ENCODE peak calls at places on chromosomes 16 and 17, in ten cellular contexts. One of them, this sample, is unnamed.

GRCh38 chr16:15041260-15042011 is 14.4 kb downstream of the NTAN1 start:
- DNase-seq in cardiac fibroblast: peak
- DNase-seq in HT-29: peak
- DNase-seq in RCC 7860: no peak
- DNase-seq in thoracic aorta: peak
- DNase-seq in MV-4-11: peak
- DNase-seq in activated naive CD8-positive, alpha-beta T cell treated with anti-CD3 and anti-CD28 coated beads, Interleukin-2, amount 50 U/mL, for 24 hours: no peak
- DNase-seq in activated CD4-positive, alpha-beta T cell treated with anti-CD3 and anti-CD28 coated beads, Interleukin-2, amount 50 U/mL, for 1 hour: no peak
- DNase-seq in T1000: no peak
- DNase-seq in NCI-H1105 treated with DMSO at 0.1 percent for 48 hours: no peak
- DNase-seq in this sample: no peak

GRCh38 chr16:30768583-30769181 is 6.6 kb downstream of the RNF40 start:
- DNase-seq in activated naive CD8-positive, alpha-beta T cell treated with anti-CD3 and anti-CD28 coated beads, Interleukin-2, amount 50 U/mL, for 24 hours: no peak
- DNase-seq in activated CD4-positive, alpha-beta T cell treated with anti-CD3 and anti-CD28 coated beads, Interleukin-2, amount 50 U/mL, for 1 hour: no peak
- DNase-seq in HT-29: no peak
- DNase-seq in T1000: no peak
- DNase-seq in MV-4-11: no peak
- DNase-seq in RCC 7860: no peak
- DNase-seq in cardiac fibroblast: no peak
- DNase-seq in thoracic aorta: no peak
- DNase-seq in NCI-H1105 treated with DMSO at 0.1 percent for 48 hours: no peak
- DNase-seq in this sample: no peak

GRCh38 chr16:3101841-3102470 is 2.9 kb upstream of the ZSCAN10 start:
- DNase-seq in activated CD4-positive, alpha-beta T cell treated with anti-CD3 and anti-CD28 coated beads, Interleukin-2, amount 50 U/mL, for 1 hour: no peak
- DNase-seq in T1000: no peak
- DNase-seq in cardiac fibroblast: no peak
- DNase-seq in MV-4-11: peak
- DNase-seq in activated naive CD8-positive, alpha-beta T cell treated with anti-CD3 and anti-CD28 coated beads, Interleukin-2, amount 50 U/mL, for 24 hours: peak
- DNase-seq in NCI-H1105 treated with DMSO at 0.1 percent for 48 hours: no peak
- DNase-seq in HT-29: peak
- DNase-seq in thoracic aorta: no peak
- DNase-seq in RCC 7860: no peak
- DNase-seq in this sample: no peak

GRCh38 chr17:34206569-34206968 is 48.5 kb upstream of the CCL2 start:
- DNase-seq in T1000: no peak
- DNase-seq in activated naive CD8-positive, alpha-beta T cell treated with anti-CD3 and anti-CD28 coated beads, Interleukin-2, amount 50 U/mL, for 24 hours: no peak
- DNase-seq in activated CD4-positive, alpha-beta T cell treated with anti-CD3 and anti-CD28 coated beads, Interleukin-2, amount 50 U/mL, for 1 hour: no peak
- DNase-seq in HT-29: no peak
- DNase-seq in RCC 7860: no peak
- DNase-seq in thoracic aorta: no peak
- DNase-seq in cardiac fibroblast: no peak
- DNase-seq in MV-4-11: no peak
- DNase-seq in NCI-H1105 treated with DMSO at 0.1 percent for 48 hours: no peak
- DNase-seq in this sample: no peak

GRCh38 chr17:58321571-58322525 is 6.7 kb downstream of the TSPOAP1 start:
- DNase-seq in T1000: no peak
- DNase-seq in MV-4-11: no peak
- DNase-seq in activated naive CD8-positive, alpha-beta T cell treated with anti-CD3 and anti-CD28 coated beads, Interleukin-2, amount 50 U/mL, for 24 hours: no peak
- DNase-seq in activated CD4-positive, alpha-beta T cell treated with anti-CD3 and anti-CD28 coated beads, Interleukin-2, amount 50 U/mL, for 1 hour: no peak
- DNase-seq in NCI-H1105 treated with DMSO at 0.1 percent for 48 hours: no peak
- DNase-seq in thoracic aorta: no peak
- DNase-seq in RCC 7860: no peak
- DNase-seq in HT-29: no peak
- DNase-seq in cardiac fibroblast: no peak
- DNase-seq in this sample: no peak

GRCh38 chr17:77083547-77083946 is 57.2 kb upstream of the SEC14L1 start:
- DNase-seq in activated CD4-positive, alpha-beta T cell treated with anti-CD3 and anti-CD28 coated beads, Interleukin-2, amount 50 U/mL, for 1 hour: no peak
- DNase-seq in RCC 7860: no peak
- DNase-seq in thoracic aorta: no peak
- DNase-seq in NCI-H1105 treated with DMSO at 0.1 percent for 48 hours: no peak
- DNase-seq in activated naive CD8-positive, alpha-beta T cell treated with anti-CD3 and anti-CD28 coated beads, Interleukin-2, amount 50 U/mL, for 24 hours: no peak
- DNase-seq in cardiac fibroblast: no peak
- DNase-seq in MV-4-11: no peak
- DNase-seq in HT-29: no peak
- DNase-seq in T1000: no peak
- DNase-seq in this sample: no peak

GRCh38 chr17:80890551-80890930 is 101.1 kb upstream of the CHMP6 start:
- DNase-seq in NCI-H1105 treated with DMSO at 0.1 percent for 48 hours: no peak
- DNase-seq in T1000: no peak
- DNase-seq in HT-29: no peak
- DNase-seq in activated CD4-positive, alpha-beta T cell treated with anti-CD3 and anti-CD28 coated beads, Interleukin-2, amount 50 U/mL, for 1 hour: no peak
- DNase-seq in cardiac fibroblast: no peak
- DNase-seq in thoracic aorta: no peak
- DNase-seq in RCC 7860: no peak
- DNase-seq in MV-4-11: no peak
- DNase-seq in activated naive CD8-positive, alpha-beta T cell treated with anti-CD3 and anti-CD28 coated beads, Interleukin-2, amount 50 U/mL, for 24 hours: no peak
- DNase-seq in this sample: no peak

GRCh38 chr16:48003226-48003907 is 152.4 kb downstream of the ABCC12 start:
- DNase-seq in thoracic aorta: no peak
- DNase-seq in RCC 7860: peak
- DNase-seq in cardiac fibroblast: no peak
- DNase-seq in NCI-H1105 treated with DMSO at 0.1 percent for 48 hours: no peak
- DNase-seq in HT-29: no peak
- DNase-seq in activated CD4-positive, alpha-beta T cell treated with anti-CD3 and anti-CD28 coated beads, Interleukin-2, amount 50 U/mL, for 1 hour: no peak
- DNase-seq in T1000: peak
- DNase-seq in activated naive CD8-positive, alpha-beta T cell treated with anti-CD3 and anti-CD28 coated beads, Interleukin-2, amount 50 U/mL, for 24 hours: no peak
- DNase-seq in MV-4-11: no peak
- DNase-seq in this sample: no peak

GRCh38 chr16:16175296-16175695 is 48.0 kb downstream of the ABCC6 start:
- DNase-seq in activated CD4-positive, alpha-beta T cell treated with anti-CD3 and anti-CD28 coated beads, Interleukin-2, amount 50 U/mL, for 1 hour: no peak
- DNase-seq in RCC 7860: no peak
- DNase-seq in thoracic aorta: no peak
- DNase-seq in HT-29: no peak
- DNase-seq in activated naive CD8-positive, alpha-beta T cell treated with anti-CD3 and anti-CD28 coated beads, Interleukin-2, amount 50 U/mL, for 24 hours: no peak
- DNase-seq in MV-4-11: no peak
- DNase-seq in T1000: no peak
- DNase-seq in NCI-H1105 treated with DMSO at 0.1 percent for 48 hours: no peak
- DNase-seq in cardiac fibroblast: no peak
- DNase-seq in this sample: no peak

GRCh38 chr16:29864205-29864604 is 1.2 kb upstream of the CDIPT start:
- DNase-seq in T1000: no peak
- DNase-seq in MV-4-11: no peak
- DNase-seq in cardiac fibroblast: no peak
- DNase-seq in HT-29: no peak
- DNase-seq in RCC 7860: no peak
- DNase-seq in NCI-H1105 treated with DMSO at 0.1 percent for 48 hours: no peak
- DNase-seq in activated CD4-positive, alpha-beta T cell treated with anti-CD3 and anti-CD28 coated beads, Interleukin-2, amount 50 U/mL, for 1 hour: no peak
- DNase-seq in activated naive CD8-positive, alpha-beta T cell treated with anti-CD3 and anti-CD28 coated beads, Interleukin-2, amount 50 U/mL, for 24 hours: no peak
- DNase-seq in thoracic aorta: no peak
- DNase-seq in this sample: no peak

GRCh38 chr17:46848534-46848933 is 2.8 kb upstream of the WNT9B start:
- DNase-seq in MV-4-11: no peak
- DNase-seq in HT-29: no peak
- DNase-seq in cardiac fibroblast: no peak
- DNase-seq in NCI-H1105 treated with DMSO at 0.1 percent for 48 hours: no peak
- DNase-seq in activated naive CD8-positive, alpha-beta T cell treated with anti-CD3 and anti-CD28 coated beads, Interleukin-2, amount 50 U/mL, for 24 hours: no peak
- DNase-seq in RCC 7860: no peak
- DNase-seq in thoracic aorta: no peak
- DNase-seq in activated CD4-positive, alpha-beta T cell treated with anti-CD3 and anti-CD28 coated beads, Interleukin-2, amount 50 U/mL, for 1 hour: no peak
- DNase-seq in T1000: no peak
- DNase-seq in this sample: no peak

GRCh38 chr17:56172517-56172982 is 19.3 kb downstream of the ANKFN1 start:
- DNase-seq in HT-29: peak
- DNase-seq in NCI-H1105 treated with DMSO at 0.1 percent for 48 hours: no peak
- DNase-seq in cardiac fibroblast: no peak
- DNase-seq in activated CD4-positive, alpha-beta T cell treated with anti-CD3 and anti-CD28 coated beads, Interleukin-2, amount 50 U/mL, for 1 hour: no peak
- DNase-seq in thoracic aorta: no peak
- DNase-seq in RCC 7860: no peak
- DNase-seq in activated naive CD8-positive, alpha-beta T cell treated with anti-CD3 and anti-CD28 coated beads, Interleukin-2, amount 50 U/mL, for 24 hours: no peak
- DNase-seq in MV-4-11: no peak
- DNase-seq in T1000: no peak
- DNase-seq in this sample: no peak

GRCh38 chr17:4142107-4142900 is 526 bp downstream of the ZZEF1 start:
- DNase-seq in NCI-H1105 treated with DMSO at 0.1 percent for 48 hours: no peak
- DNase-seq in RCC 7860: no peak
- DNase-seq in cardiac fibroblast: peak
- DNase-seq in thoracic aorta: no peak
- DNase-seq in MV-4-11: no peak
- DNase-seq in activated CD4-positive, alpha-beta T cell treated with anti-CD3 and anti-CD28 coated beads, Interleukin-2, amount 50 U/mL, for 1 hour: peak
- DNase-seq in T1000: no peak
- DNase-seq in activated naive CD8-positive, alpha-beta T cell treated with anti-CD3 and anti-CD28 coated beads, Interleukin-2, amount 50 U/mL, for 24 hours: peak
- DNase-seq in HT-29: peak
- DNase-seq in this sample: no peak

GRCh38 chr16:8026450-8026849 is 563.9 kb downstream of the TMEM114 start:
- DNase-seq in activated naive CD8-positive, alpha-beta T cell treated with anti-CD3 and anti-CD28 coated beads, Interleukin-2, amount 50 U/mL, for 24 hours: no peak
- DNase-seq in MV-4-11: no peak
- DNase-seq in activated CD4-positive, alpha-beta T cell treated with anti-CD3 and anti-CD28 coated beads, Interleukin-2, amount 50 U/mL, for 1 hour: no peak
- DNase-seq in T1000: no peak
- DNase-seq in RCC 7860: no peak
- DNase-seq in HT-29: peak
- DNase-seq in thoracic aorta: no peak
- DNase-seq in NCI-H1105 treated with DMSO at 0.1 percent for 48 hours: no peak
- DNase-seq in cardiac fibroblast: no peak
- DNase-seq in this sample: no peak

GRCh38 chr17:68612228-68612922 is 11.2 kb upstream of the FAM20A start:
- DNase-seq in RCC 7860: no peak
- DNase-seq in HT-29: no peak
- DNase-seq in activated CD4-positive, alpha-beta T cell treated with anti-CD3 and anti-CD28 coated beads, Interleukin-2, amount 50 U/mL, for 1 hour: no peak
- DNase-seq in NCI-H1105 treated with DMSO at 0.1 percent for 48 hours: no peak
- DNase-seq in activated naive CD8-positive, alpha-beta T cell treated with anti-CD3 and anti-CD28 coated beads, Interleukin-2, amount 50 U/mL, for 24 hours: no peak
- DNase-seq in cardiac fibroblast: no peak
- DNase-seq in thoracic aorta: no peak
- DNase-seq in T1000: no peak
- DNase-seq in MV-4-11: peak
- DNase-seq in this sample: no peak